ENCODE peak calls at places on chromosomes 12 and 14, in six cellular contexts. One of them, this sample, is unnamed.

GRCh38 chr12:26918321-26919215 is 19.2 kb downstream of the INTS13 start:
- DNase-seq in CD8-positive, alpha-beta memory T cell: no peak
- DNase-seq in colonic mucosa: no peak
- DNase-seq in A673: peak
- DNase-seq in left ventricle myocardium inferior: no peak
- DNase-seq in Panc1: no peak
- DNase-seq in this sample: no peak

GRCh38 chr14:57382283-57382682 is 8.1 kb upstream of the NAA30 start:
- DNase-seq in CD8-positive, alpha-beta memory T cell: no peak
- DNase-seq in A673: peak
- DNase-seq in Panc1: no peak
- DNase-seq in colonic mucosa: no peak
- DNase-seq in left ventricle myocardium inferior: no peak
- DNase-seq in this sample: no peak

GRCh38 chr12:25692115-25693035 is 139.3 kb upstream of the LMNTD1 start:
- DNase-seq in colonic mucosa: no peak
- DNase-seq in A673: peak
- DNase-seq in Panc1: no peak
- DNase-seq in left ventricle myocardium inferior: no peak
- DNase-seq in CD8-positive, alpha-beta memory T cell: no peak
- DNase-seq in this sample: no peak

GRCh38 chr12:6890789-6891624 is 13.6 kb upstream of the LRRC23 start:
- DNase-seq in Panc1: no peak
- DNase-seq in colonic mucosa: peak
- DNase-seq in A673: peak
- DNase-seq in left ventricle myocardium inferior: peak
- DNase-seq in CD8-positive, alpha-beta memory T cell: peak
- DNase-seq in this sample: peak

GRCh38 chr14:50795909-50796308 is 35.1 kb downstream of the NIN start:
- DNase-seq in colonic mucosa: no peak
- DNase-seq in A673: no peak
- DNase-seq in Panc1: no peak
- DNase-seq in left ventricle myocardium inferior: no peak
- DNase-seq in CD8-positive, alpha-beta memory T cell: no peak
- DNase-seq in this sample: no peak

GRCh38 chr12:7096006-7096903 is 4.0 kb upstream of the C1R start:
- DNase-seq in left ventricle myocardium inferior: no peak
- DNase-seq in A673: no peak
- DNase-seq in colonic mucosa: no peak
- DNase-seq in CD8-positive, alpha-beta memory T cell: no peak
- DNase-seq in Panc1: no peak
- DNase-seq in this sample: no peak

GRCh38 chr14:64459737-64460136 is 5.6 kb upstream of the AKAP5 start:
- DNase-seq in Panc1: no peak
- DNase-seq in A673: no peak
- DNase-seq in left ventricle myocardium inferior: no peak
- DNase-seq in CD8-positive, alpha-beta memory T cell: no peak
- DNase-seq in colonic mucosa: no peak
- DNase-seq in this sample: no peak

GRCh38 chr14:78448483-78449094 is 278.4 kb downstream of the NRXN3 start:
- DNase-seq in CD8-positive, alpha-beta memory T cell: no peak
- DNase-seq in left ventricle myocardium inferior: no peak
- DNase-seq in A673: peak
- DNase-seq in colonic mucosa: peak
- DNase-seq in Panc1: peak
- DNase-seq in this sample: no peak

GRCh38 chr12:25769076-25769945 is 189.2 kb upstream of the RASSF8 start:
- DNase-seq in CD8-positive, alpha-beta memory T cell: no peak
- DNase-seq in Panc1: no peak
- DNase-seq in A673: no peak
- DNase-seq in left ventricle myocardium inferior: no peak
- DNase-seq in colonic mucosa: no peak
- DNase-seq in this sample: no peak

GRCh38 chr14:60250318-60251035 is 1.5 kb downstream of the PPM1A start:
- DNase-seq in Panc1: peak
- DNase-seq in A673: peak
- DNase-seq in CD8-positive, alpha-beta memory T cell: no peak
- DNase-seq in left ventricle myocardium inferior: no peak
- DNase-seq in colonic mucosa: peak
- DNase-seq in this sample: no peak

GRCh38 chr14:78967111-78967809 is 797.1 kb downstream of the NRXN3 start:
- DNase-seq in CD8-positive, alpha-beta memory T cell: no peak
- DNase-seq in left ventricle myocardium inferior: no peak
- DNase-seq in Panc1: no peak
- DNase-seq in A673: no peak
- DNase-seq in colonic mucosa: no peak
- DNase-seq in this sample: no peak

GRCh38 chr14:91889477-91890211 is 22.3 kb upstream of the TC2N start:
- DNase-seq in CD8-positive, alpha-beta memory T cell: no peak
- DNase-seq in colonic mucosa: no peak
- DNase-seq in Panc1: no peak
- DNase-seq in A673: no peak
- DNase-seq in left ventricle myocardium inferior: no peak
- DNase-seq in this sample: no peak

GRCh38 chr14:32329146-32329545 is at the start of gene AKAP6:
- DNase-seq in Panc1: no peak
- DNase-seq in colonic mucosa: no peak
- DNase-seq in A673: no peak
- DNase-seq in CD8-positive, alpha-beta memory T cell: no peak
- DNase-seq in left ventricle myocardium inferior: no peak
- DNase-seq in this sample: no peak

GRCh38 chr14:61640834-61641170 is 54.5 kb upstream of the HIF1A start:
- DNase-seq in colonic mucosa: no peak
- DNase-seq in CD8-positive, alpha-beta memory T cell: no peak
- DNase-seq in Panc1: no peak
- DNase-seq in left ventricle myocardium inferior: no peak
- DNase-seq in A673: no peak
- DNase-seq in this sample: no peak

GRCh38 chr14:74962059-74962458 is 6.7 kb upstream of the PGF start:
- DNase-seq in colonic mucosa: no peak
- DNase-seq in left ventricle myocardium inferior: no peak
- DNase-seq in CD8-positive, alpha-beta memory T cell: no peak
- DNase-seq in A673: no peak
- DNase-seq in Panc1: no peak
- DNase-seq in this sample: no peak

GRCh38 chr14:105019861-105020814 is 745 bp downstream of the CDCA4 start:
- DNase-seq in Panc1: no peak
- DNase-seq in A673: peak
- DNase-seq in CD8-positive, alpha-beta memory T cell: peak
- DNase-seq in left ventricle myocardium inferior: no peak
- DNase-seq in colonic mucosa: peak
- DNase-seq in this sample: peak

GRCh38 chr14:104895207-104895785 is 29.4 kb upstream of the PLD4 start:
- DNase-seq in left ventricle myocardium inferior: peak
- DNase-seq in colonic mucosa: no peak
- DNase-seq in A673: no peak
- DNase-seq in CD8-positive, alpha-beta memory T cell: no peak
- DNase-seq in Panc1: no peak
- DNase-seq in this sample: no peak

GRCh38 chr12:126883737-126884136 is 1383.2 kb upstream of the TMEM132C start:
- DNase-seq in left ventricle myocardium inferior: peak
- DNase-seq in colonic mucosa: no peak
- DNase-seq in Panc1: no peak
- DNase-seq in A673: no peak
- DNase-seq in CD8-positive, alpha-beta memory T cell: no peak
- DNase-seq in this sample: no peak

GRCh38 chr14:60515696-60516284 is 6.8 kb downstream of the SIX6 start:
- DNase-seq in left ventricle myocardium inferior: no peak
- DNase-seq in A673: no peak
- DNase-seq in colonic mucosa: no peak
- DNase-seq in CD8-positive, alpha-beta memory T cell: no peak
- DNase-seq in Panc1: no peak
- DNase-seq in this sample: no peak

GRCh38 chr14:99535448-99535847 is 54.2 kb downstream of the CCNK start:
- DNase-seq in Panc1: no peak
- DNase-seq in left ventricle myocardium inferior: no peak
- DNase-seq in CD8-positive, alpha-beta memory T cell: no peak
- DNase-seq in A673: no peak
- DNase-seq in colonic mucosa: no peak
- DNase-seq in this sample: no peak

GRCh38 chr12:26658991-26659390 is 174.0 kb downstream of the ITPR2 start:
- DNase-seq in colonic mucosa: no peak
- DNase-seq in Panc1: no peak
- DNase-seq in A673: no peak
- DNase-seq in left ventricle myocardium inferior: no peak
- DNase-seq in CD8-positive, alpha-beta memory T cell: no peak
- DNase-seq in this sample: no peak

GRCh38 chr12:4270016-4270669 is 3.4 kb upstream of the CCND2 start:
- DNase-seq in colonic mucosa: peak
- DNase-seq in A673: no peak
- DNase-seq in left ventricle myocardium inferior: no peak
- DNase-seq in Panc1: no peak
- DNase-seq in CD8-positive, alpha-beta memory T cell: peak
- DNase-seq in this sample: no peak

GRCh38 chr12:19869413-19869812 is 430.1 kb downstream of the AEBP2 start:
- DNase-seq in A673: no peak
- DNase-seq in left ventricle myocardium inferior: no peak
- DNase-seq in Panc1: no peak
- DNase-seq in CD8-positive, alpha-beta memory T cell: no peak
- DNase-seq in colonic mucosa: no peak
- DNase-seq in this sample: no peak

GRCh38 chr14:97777622-97778021 is 980.4 kb downstream of the VRK1 start:
- DNase-seq in CD8-positive, alpha-beta memory T cell: no peak
- DNase-seq in colonic mucosa: no peak
- DNase-seq in left ventricle myocardium inferior: no peak
- DNase-seq in A673: no peak
- DNase-seq in Panc1: no peak
- DNase-seq in this sample: no peak

GRCh38 chr14:50335989-50336391 is 23.9 kb downstream of the DMAC2L start:
- DNase-seq in left ventricle myocardium inferior: peak
- DNase-seq in A673: no peak
- DNase-seq in colonic mucosa: no peak
- DNase-seq in Panc1: no peak
- DNase-seq in CD8-positive, alpha-beta memory T cell: no peak
- DNase-seq in this sample: no peak

DNA sequence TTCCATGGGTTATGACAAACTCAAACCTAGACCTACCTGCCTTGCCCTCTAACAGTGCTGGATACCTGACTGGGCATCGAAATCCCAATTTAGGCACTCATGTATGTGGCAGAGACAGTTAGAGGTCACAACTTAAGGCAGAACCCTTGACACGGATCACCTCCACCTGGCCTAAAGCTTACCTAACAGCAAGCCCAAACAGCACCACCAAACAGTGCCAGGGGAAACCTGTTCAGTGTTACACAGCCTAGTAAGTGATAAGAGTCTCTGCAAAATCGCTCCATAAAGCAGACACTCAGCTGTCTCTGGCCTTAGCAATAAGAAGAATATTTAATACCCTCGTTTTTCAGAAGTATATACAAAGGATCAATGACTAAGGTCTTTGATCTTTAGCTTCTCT is 77.8 kb downstream of the SPPL3 start:
- DNase-seq in A673: no peak
- DNase-seq in Panc1: no peak
- DNase-seq in colonic mucosa: no peak
- DNase-seq in CD8-positive, alpha-beta memory T cell: no peak
- DNase-seq in left ventricle myocardium inferior: no peak
- DNase-seq in this sample: no peak
- H3K27ac ChIP-seq in A673: no peak
- H3K27ac ChIP-seq in Panc1: no peak
- H3K27ac ChIP-seq in colonic mucosa: no peak
- H3K27ac ChIP-seq in CD8-positive, alpha-beta memory T cell: no peak
- H3K27ac ChIP-seq in left ventricle myocardium inferior: no peak
- H3K27ac ChIP-seq in this sample: no peak

DNA sequence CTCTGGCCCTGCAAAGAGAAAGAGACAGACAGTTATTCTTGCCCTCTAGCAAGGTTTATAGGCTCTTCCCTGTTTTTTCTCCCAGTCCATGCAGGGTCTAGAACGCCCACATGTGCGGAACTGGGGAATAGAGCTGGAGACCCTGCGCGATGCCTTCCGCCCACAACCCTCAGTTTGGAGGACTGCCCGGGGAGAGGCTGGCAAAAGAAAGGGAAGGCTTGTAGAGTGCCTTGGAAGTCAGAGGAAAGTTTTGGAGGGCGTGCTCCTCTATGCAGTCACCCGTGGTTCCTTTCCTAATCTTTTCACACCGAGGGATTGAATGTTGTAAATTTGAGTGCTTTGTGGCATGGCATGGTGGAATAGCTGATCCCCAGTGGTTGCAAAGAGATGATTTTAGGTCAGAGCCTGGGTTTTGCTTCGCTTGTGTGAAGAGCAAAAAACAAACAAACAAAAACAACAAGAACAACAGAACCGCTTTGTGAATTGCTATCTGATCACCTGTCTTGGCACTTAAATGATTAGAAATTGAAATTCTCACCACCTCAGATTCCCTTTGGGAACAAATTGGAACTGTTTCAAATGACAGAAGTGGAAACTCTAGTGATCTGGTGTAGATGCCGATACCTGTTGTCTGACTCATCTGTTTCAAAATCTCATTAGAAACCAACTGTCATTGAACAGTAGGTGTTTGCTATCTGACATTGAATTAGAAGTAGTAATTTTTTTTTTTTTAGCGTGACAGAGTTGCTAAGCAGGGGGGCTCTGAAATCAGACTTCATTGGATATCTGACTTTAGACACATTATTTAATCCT is 984 bp downstream of the GAS2L3 start:
- DNase-seq in Panc1: no peak
- DNase-seq in A673: peak
- DNase-seq in CD8-positive, alpha-beta memory T cell: no peak
- DNase-seq in colonic mucosa: peak
- DNase-seq in left ventricle myocardium inferior: peak
- DNase-seq in this sample: no peak
- H3K27ac ChIP-seq in Panc1: peak
- H3K27ac ChIP-seq in A673: peak
- H3K27ac ChIP-seq in CD8-positive, alpha-beta memory T cell: no peak
- H3K27ac ChIP-seq in colonic mucosa: peak
- H3K27ac ChIP-seq in left ventricle myocardium inferior: peak
- H3K27ac ChIP-seq in this sample: no peak

DNA sequence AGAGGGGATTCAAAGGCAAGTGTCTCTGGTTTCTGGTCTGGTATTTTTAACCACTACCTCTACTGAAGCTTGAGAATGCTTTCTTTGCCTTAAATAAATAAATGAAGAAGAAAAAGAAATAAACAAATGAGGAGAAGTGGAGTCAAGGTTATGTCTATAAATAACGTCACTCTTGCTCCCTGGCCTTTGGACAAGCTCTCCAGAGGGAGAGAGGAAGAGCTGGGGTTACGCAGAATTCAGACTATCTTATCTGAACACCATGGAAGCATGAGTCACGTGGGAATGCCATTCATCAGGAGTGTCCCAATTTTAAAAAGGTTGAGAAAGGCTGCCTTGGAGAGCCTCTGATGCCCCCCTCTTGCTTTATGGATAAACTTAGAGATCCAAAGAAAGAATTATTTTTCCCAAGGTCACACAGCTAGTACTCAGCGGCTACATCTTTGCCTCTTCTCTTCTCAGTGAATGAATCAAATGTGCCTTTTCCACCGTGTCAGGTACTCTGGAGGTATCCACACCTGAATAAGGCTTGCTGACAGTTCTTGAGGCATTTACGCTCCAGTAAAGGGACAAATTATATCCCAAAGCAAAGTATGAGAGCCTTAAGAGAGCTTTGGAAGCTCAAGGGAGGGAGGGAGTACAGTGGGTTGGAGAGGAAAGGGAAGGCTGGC is 12.9 kb upstream of the MSI1 start:
- DNase-seq in colonic mucosa: no peak
- DNase-seq in Panc1: no peak
- DNase-seq in left ventricle myocardium inferior: no peak
- DNase-seq in A673: no peak
- DNase-seq in CD8-positive, alpha-beta memory T cell: no peak
- DNase-seq in this sample: no peak
- H3K27ac ChIP-seq in colonic mucosa: no peak
- H3K27ac ChIP-seq in Panc1: no peak
- H3K27ac ChIP-seq in left ventricle myocardium inferior: peak
- H3K27ac ChIP-seq in A673: no peak
- H3K27ac ChIP-seq in CD8-positive, alpha-beta memory T cell: no peak
- H3K27ac ChIP-seq in this sample: no peak

GRCh38 chr12:30422844-30423243 is 272.8 kb downstream of the IPO8 start:
- DNase-seq in left ventricle myocardium inferior: no peak
- DNase-seq in A673: no peak
- DNase-seq in Panc1: no peak
- DNase-seq in colonic mucosa: no peak
- DNase-seq in CD8-positive, alpha-beta memory T cell: no peak
- DNase-seq in this sample: no peak
- H3K27ac ChIP-seq in left ventricle myocardium inferior: no peak
- H3K27ac ChIP-seq in A673: no peak
- H3K27ac ChIP-seq in Panc1: no peak
- H3K27ac ChIP-seq in colonic mucosa: no peak
- H3K27ac ChIP-seq in CD8-positive, alpha-beta memory T cell: no peak
- H3K27ac ChIP-seq in this sample: no peak